ENCODE peak calls at places on chromosome 12, in four cellular contexts. One of them, this sample, is unnamed.

GRCh38 chr12:3213171-3213570 is 136.0 kb downstream of the TSPAN9 start:
- DNase-seq in LoVo: no peak
- DNase-seq in effector CD8-positive, alpha-beta T cell: no peak
- DNase-seq in WERI-Rb-1: peak
- DNase-seq in this sample: no peak

GRCh38 chr12:15670756-15671155 is 118.4 kb downstream of the EPS8 start:
- DNase-seq in LoVo: no peak
- DNase-seq in effector CD8-positive, alpha-beta T cell: no peak
- DNase-seq in WERI-Rb-1: no peak
- DNase-seq in this sample: no peak

GRCh38 chr12:5442251-5443006 is 10.5 kb downstream of the NTF3 start:
- DNase-seq in LoVo: peak
- DNase-seq in effector CD8-positive, alpha-beta T cell: no peak
- DNase-seq in WERI-Rb-1: peak
- DNase-seq in this sample: no peak

GRCh38 chr12:105748806-105749600 is 389.8 kb downstream of the NUAK1 start:
- DNase-seq in LoVo: no peak
- DNase-seq in effector CD8-positive, alpha-beta T cell: no peak
- DNase-seq in WERI-Rb-1: no peak
- DNase-seq in this sample: no peak

GRCh38 chr12:95385246-95385645 is 88.7 kb upstream of the METAP2 start:
- DNase-seq in LoVo: no peak
- DNase-seq in effector CD8-positive, alpha-beta T cell: no peak
- DNase-seq in WERI-Rb-1: no peak
- DNase-seq in this sample: no peak

GRCh38 chr12:19643635-19644034 is 204.3 kb downstream of the AEBP2 start:
- DNase-seq in LoVo: no peak
- DNase-seq in effector CD8-positive, alpha-beta T cell: no peak
- DNase-seq in WERI-Rb-1: peak
- DNase-seq in this sample: no peak

GRCh38 chr12:46657416-46658411 is 168.1 kb downstream of the SLC38A4 start:
- DNase-seq in LoVo: no peak
- DNase-seq in effector CD8-positive, alpha-beta T cell: no peak
- DNase-seq in WERI-Rb-1: no peak
- DNase-seq in this sample: no peak

GRCh38 chr12:45644521-45644920 is 85.0 kb upstream of the ARID2 start:
- DNase-seq in LoVo: no peak
- DNase-seq in effector CD8-positive, alpha-beta T cell: no peak
- DNase-seq in WERI-Rb-1: no peak
- DNase-seq in this sample: no peak

GRCh38 chr12:1858456-1858855 is 38.1 kb downstream of the LRTM2 start:
- DNase-seq in LoVo: no peak
- DNase-seq in effector CD8-positive, alpha-beta T cell: no peak
- DNase-seq in WERI-Rb-1: no peak
- DNase-seq in this sample: no peak

GRCh38 chr12:6765634-6766581 is at the start of gene PTMS:
- DNase-seq in LoVo: peak
- DNase-seq in effector CD8-positive, alpha-beta T cell: no peak
- DNase-seq in WERI-Rb-1: peak
- DNase-seq in this sample: peak

GRCh38 chr12:111758120-111758561 is 8.6 kb upstream of the ALDH2 start:
- DNase-seq in LoVo: no peak
- DNase-seq in effector CD8-positive, alpha-beta T cell: no peak
- DNase-seq in WERI-Rb-1: no peak
- DNase-seq in this sample: no peak

GRCh38 chr12:11813422-11813813 is 163.9 kb downstream of the ETV6 start:
- DNase-seq in LoVo: no peak
- DNase-seq in effector CD8-positive, alpha-beta T cell: no peak
- DNase-seq in WERI-Rb-1: no peak
- DNase-seq in this sample: no peak

GRCh38 chr12:53736602-53737493 is 9.6 kb upstream of the CALCOCO1 start:
- DNase-seq in LoVo: no peak
- DNase-seq in effector CD8-positive, alpha-beta T cell: no peak
- DNase-seq in WERI-Rb-1: peak
- DNase-seq in this sample: no peak

GRCh38 chr12:54294152-54294913 is 6.5 kb downstream of the NFE2 start:
- DNase-seq in LoVo: peak
- DNase-seq in effector CD8-positive, alpha-beta T cell: peak
- DNase-seq in WERI-Rb-1: peak
- DNase-seq in this sample: peak

GRCh38 chr12:89648211-89648930 is 60.3 kb downstream of the ATP2B1 start:
- DNase-seq in LoVo: no peak
- DNase-seq in effector CD8-positive, alpha-beta T cell: no peak
- DNase-seq in WERI-Rb-1: no peak
- DNase-seq in this sample: no peak